ENCODE peak calls at places on chromosomes 2 and 18, in four cellular contexts. One of them, this sample, is unnamed.

GRCh38 chr2:176514805-176515500 is 245.7 kb downstream of the MTX2 start:
- DNase-seq in ACHN: no peak
- DNase-seq in amniotic stem cell: no peak
- DNase-seq in ecto neural progenitor cell: no peak
- DNase-seq in this sample: no peak

GRCh38 chr18:77178559-77178958 is 46.0 kb upstream of the MBP start:
- DNase-seq in ACHN: no peak
- DNase-seq in amniotic stem cell: no peak
- DNase-seq in ecto neural progenitor cell: no peak
- DNase-seq in this sample: no peak

GRCh38 chr2:187684181-187684580 is 129.9 kb upstream of the TFPI start:
- DNase-seq in amniotic stem cell: no peak
- DNase-seq in ACHN: no peak
- DNase-seq in ecto neural progenitor cell: no peak
- DNase-seq in this sample: no peak

GRCh38 chr2:202624133-202624532 is 10.6 kb upstream of the FAM117B start:
- DNase-seq in ecto neural progenitor cell: no peak
- DNase-seq in ACHN: no peak
- DNase-seq in amniotic stem cell: no peak
- DNase-seq in this sample: no peak

GRCh38 chr2:185463481-185463880 is 275.1 kb upstream of the FSIP2 start:
- DNase-seq in amniotic stem cell: no peak
- DNase-seq in ecto neural progenitor cell: no peak
- DNase-seq in ACHN: no peak
- DNase-seq in this sample: no peak

GRCh38 chr2:63738019-63738418 is 103.7 kb upstream of the UGP2 start:
- DNase-seq in ACHN: no peak
- DNase-seq in amniotic stem cell: no peak
- DNase-seq in ecto neural progenitor cell: no peak
- DNase-seq in this sample: no peak

GRCh38 chr2:196205891-196206408 is 34.6 kb upstream of the STK17B start:
- DNase-seq in amniotic stem cell: no peak
- DNase-seq in ACHN: no peak
- DNase-seq in ecto neural progenitor cell: no peak
- DNase-seq in this sample: peak; percentile 10

GRCh38 chr2:195419033-195419432 is 238.0 kb upstream of the SLC39A10 start:
- DNase-seq in ACHN: no peak
- DNase-seq in ecto neural progenitor cell: no peak
- DNase-seq in amniotic stem cell: no peak
- DNase-seq in this sample: no peak

GRCh38 chr2:30257266-30258214 is 26.2 kb downstream of the LBH start:
- DNase-seq in ACHN: no peak
- DNase-seq in ecto neural progenitor cell: no peak
- DNase-seq in amniotic stem cell: no peak
- DNase-seq in this sample: no peak

GRCh38 chr18:35252466-35252865 is 11.6 kb downstream of the ZNF397 start:
- DNase-seq in amniotic stem cell: no peak
- DNase-seq in ecto neural progenitor cell: no peak
- DNase-seq in ACHN: no peak
- DNase-seq in this sample: no peak

GRCh38 chr2:1192121-1192520 is 221.1 kb upstream of the TPO start:
- DNase-seq in amniotic stem cell: no peak
- DNase-seq in ACHN: no peak
- DNase-seq in ecto neural progenitor cell: no peak
- DNase-seq in this sample: no peak